ENCODE peak calls at places on chromosomes 3 and 15, in six cellular contexts. One of them, this sample, is unnamed.

GRCh38 chr3:160401301-160402095 is 2.0 kb downstream of the SMC4 start:
- DNase-seq in ovary: no peak
- DNase-seq in A549: no peak
- DNase-seq in tibial nerve: no peak
- DNase-seq in stomach: peak
- DNase-seq in IMR-90: peak
- DNase-seq in this sample: no peak

GRCh38 chr3:129619726-129620162 is 13.3 kb upstream of the PLXND1 start:
- DNase-seq in ovary: no peak
- DNase-seq in A549: no peak
- DNase-seq in tibial nerve: no peak
- DNase-seq in stomach: no peak
- DNase-seq in IMR-90: no peak
- DNase-seq in this sample: no peak

GRCh38 chr3:45496550-45496949 is 98.0 kb upstream of the LIMD1 start:
- DNase-seq in ovary: no peak
- DNase-seq in A549: no peak
- DNase-seq in tibial nerve: no peak
- DNase-seq in stomach: no peak
- DNase-seq in IMR-90: no peak
- DNase-seq in this sample: no peak

GRCh38 chr3:148332509-148332908 is 365.2 kb upstream of the AGTR1 start:
- DNase-seq in ovary: no peak
- DNase-seq in A549: no peak
- DNase-seq in tibial nerve: no peak
- DNase-seq in stomach: no peak
- DNase-seq in IMR-90: no peak
- DNase-seq in this sample: no peak

GRCh38 chr3:126422121-126422520 is 27.4 kb downstream of the CFAP100 start:
- DNase-seq in ovary: no peak
- DNase-seq in A549: no peak
- DNase-seq in tibial nerve: no peak
- DNase-seq in stomach: peak
- DNase-seq in IMR-90: no peak
- DNase-seq in this sample: no peak

GRCh38 chr3:28212681-28213080 is 28.7 kb upstream of the CMC1 start:
- DNase-seq in ovary: no peak
- DNase-seq in A549: no peak
- DNase-seq in tibial nerve: no peak
- DNase-seq in stomach: no peak
- DNase-seq in IMR-90: no peak
- DNase-seq in this sample: no peak

GRCh38 chr3:181253796-181254195 is 264.3 kb upstream of the DNAJC19 start:
- DNase-seq in ovary: no peak
- DNase-seq in A549: no peak
- DNase-seq in tibial nerve: no peak
- DNase-seq in stomach: no peak
- DNase-seq in IMR-90: no peak
- DNase-seq in this sample: no peak

GRCh38 chr3:158167737-158168469 is 58.0 kb downstream of the RSRC1 start:
- DNase-seq in ovary: no peak
- DNase-seq in A549: peak
- DNase-seq in tibial nerve: no peak
- DNase-seq in stomach: no peak
- DNase-seq in IMR-90: peak
- DNase-seq in this sample: no peak

GRCh38 chr3:112149136-112149535 is 16.1 kb upstream of the GCSAM start:
- DNase-seq in ovary: no peak
- DNase-seq in A549: no peak
- DNase-seq in tibial nerve: no peak
- DNase-seq in stomach: no peak
- DNase-seq in IMR-90: no peak
- DNase-seq in this sample: no peak

GRCh38 chr3:25952133-25952532 is 162.2 kb downstream of the OXSM start:
- DNase-seq in ovary: no peak
- DNase-seq in A549: no peak
- DNase-seq in tibial nerve: no peak
- DNase-seq in stomach: no peak
- DNase-seq in IMR-90: no peak
- DNase-seq in this sample: no peak

GRCh38 chr3:46924921-46925584 is 47.5 kb downstream of the PTH1R start:
- DNase-seq in ovary: no peak
- DNase-seq in A549: no peak
- DNase-seq in tibial nerve: no peak
- DNase-seq in stomach: no peak
- DNase-seq in IMR-90: no peak
- DNase-seq in this sample: no peak

GRCh38 chr15:75843618-75844610 is 667 bp downstream of the UBE2Q2 start:
- DNase-seq in ovary: peak
- DNase-seq in A549: peak
- DNase-seq in tibial nerve: peak
- DNase-seq in stomach: peak
- DNase-seq in IMR-90: peak
- DNase-seq in this sample: no peak

GRCh38 chr15:90839187-90840071 is 29.0 kb upstream of the FURIN start:
- DNase-seq in ovary: no peak
- DNase-seq in A549: no peak
- DNase-seq in tibial nerve: no peak
- DNase-seq in stomach: peak
- DNase-seq in IMR-90: peak
- DNase-seq in this sample: no peak

GRCh38 chr3:184683900-184684560 is 27.8 kb downstream of the MAGEF1 start:
- DNase-seq in ovary: no peak
- DNase-seq in A549: no peak
- DNase-seq in tibial nerve: no peak
- DNase-seq in stomach: no peak
- DNase-seq in IMR-90: no peak
- DNase-seq in this sample: no peak

GRCh38 chr3:194256040-194256945 is 94.8 kb downstream of the CPN2 start:
- DNase-seq in ovary: no peak
- DNase-seq in A549: no peak
- DNase-seq in tibial nerve: no peak
- DNase-seq in stomach: peak
- DNase-seq in IMR-90: no peak
- DNase-seq in this sample: no peak

GRCh38 chr15:60916032-60916673 is 312.9 kb downstream of the RORA start:
- DNase-seq in ovary: no peak
- DNase-seq in A549: no peak
- DNase-seq in tibial nerve: no peak
- DNase-seq in stomach: no peak
- DNase-seq in IMR-90: no peak
- DNase-seq in this sample: no peak

GRCh38 chr15:73849641-73850040 is 23.7 kb upstream of the TBC1D21 start:
- DNase-seq in ovary: no peak
- DNase-seq in A549: no peak
- DNase-seq in tibial nerve: no peak
- DNase-seq in stomach: no peak
- DNase-seq in IMR-90: no peak
- DNase-seq in this sample: no peak

GRCh38 chr3:34229871-34230270 is 431.4 kb downstream of the PDCD6IP start:
- DNase-seq in ovary: no peak
- DNase-seq in A549: no peak
- DNase-seq in tibial nerve: no peak
- DNase-seq in stomach: no peak
- DNase-seq in IMR-90: no peak
- DNase-seq in this sample: no peak

GRCh38 chr3:13012228-13012691 is 61.0 kb downstream of the IQSEC1 start:
- DNase-seq in ovary: peak
- DNase-seq in A549: no peak
- DNase-seq in tibial nerve: peak
- DNase-seq in stomach: peak
- DNase-seq in IMR-90: peak
- DNase-seq in this sample: no peak

GRCh38 chr15:60843482-60843881 is 364.5 kb upstream of the ICE2 start:
- DNase-seq in ovary: no peak
- DNase-seq in A549: no peak
- DNase-seq in tibial nerve: no peak
- DNase-seq in stomach: no peak
- DNase-seq in IMR-90: no peak
- DNase-seq in this sample: no peak

GRCh38 chr3:138092023-138092422 is 23.4 kb downstream of the DZIP1L start:
- DNase-seq in ovary: no peak
- DNase-seq in A549: no peak
- DNase-seq in tibial nerve: no peak
- DNase-seq in stomach: no peak
- DNase-seq in IMR-90: peak
- DNase-seq in this sample: no peak

GRCh38 chr15:81280086-81280485 is 43.9 kb downstream of the STARD5 start:
- DNase-seq in ovary: no peak
- DNase-seq in A549: no peak
- DNase-seq in tibial nerve: no peak
- DNase-seq in stomach: no peak
- DNase-seq in IMR-90: no peak
- DNase-seq in this sample: no peak

GRCh38 chr15:52261498-52262242 is 33.9 kb downstream of the MYO5C start:
- DNase-seq in ovary: peak
- DNase-seq in A549: peak
- DNase-seq in tibial nerve: peak
- DNase-seq in stomach: peak
- DNase-seq in IMR-90: peak
- DNase-seq in this sample: no peak

GRCh38 chr15:33154366-33155166 is 39.9 kb downstream of the FMN1 start:
- DNase-seq in ovary: no peak
- DNase-seq in A549: no peak
- DNase-seq in tibial nerve: peak
- DNase-seq in stomach: no peak
- DNase-seq in IMR-90: peak
- DNase-seq in this sample: no peak

DNA sequence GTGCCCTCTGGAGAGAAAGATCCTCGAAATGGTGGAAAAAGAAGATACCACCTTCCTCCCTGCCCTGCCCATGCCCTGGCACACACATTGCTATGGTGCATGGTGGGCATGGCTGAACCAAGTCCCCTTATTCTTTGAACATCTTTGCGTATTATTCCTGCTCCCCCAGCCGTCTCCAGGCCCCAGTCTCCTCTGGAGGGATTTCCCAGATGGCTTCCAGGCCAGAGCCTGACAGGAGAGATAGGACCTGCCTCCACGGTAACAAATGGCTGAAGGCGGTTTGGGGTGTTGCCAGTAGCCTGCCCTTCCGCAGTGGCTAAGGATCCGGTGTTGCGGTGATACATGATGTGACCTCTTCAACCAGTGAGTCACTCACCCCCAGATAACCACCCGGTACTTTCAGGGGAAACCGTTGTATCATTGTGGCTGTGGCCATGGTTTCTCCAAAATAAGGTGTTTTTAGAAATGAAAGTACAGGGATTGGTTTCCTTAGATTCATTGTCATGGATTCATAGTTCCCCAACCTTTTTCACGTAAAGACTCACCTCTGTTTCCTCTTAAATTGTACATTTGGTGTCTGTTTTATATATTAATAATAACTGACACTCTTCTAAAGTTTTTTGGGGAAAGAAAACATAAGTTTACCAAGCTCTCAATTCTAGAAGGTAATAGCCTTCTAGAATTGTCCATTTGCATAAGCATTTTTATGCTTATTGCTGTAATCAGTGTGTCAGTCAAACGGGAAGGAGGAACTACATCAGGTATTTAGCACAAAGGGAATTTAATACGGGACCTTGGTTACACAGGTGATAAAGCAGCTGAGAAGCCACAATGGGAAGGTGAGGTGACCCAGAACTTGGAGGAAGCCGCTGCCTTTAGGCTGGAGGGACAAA is 25.9 kb downstream of the SMAD3 start:
- DNase-seq in ovary: peak
- DNase-seq in A549: peak
- DNase-seq in tibial nerve: no peak
- DNase-seq in stomach: peak
- DNase-seq in IMR-90: peak
- DNase-seq in this sample: no peak
- TF ChIP-seq POLR2A in ovary: no peak
- TF ChIP-seq POLR2A in A549: no peak
- TF ChIP-seq POLR2A in tibial nerve: no peak
- TF ChIP-seq POLR2A in stomach: no peak
- TF ChIP-seq POLR2A in IMR-90: peak
- TF ChIP-seq POLR2A in this sample: no peak

DNA sequence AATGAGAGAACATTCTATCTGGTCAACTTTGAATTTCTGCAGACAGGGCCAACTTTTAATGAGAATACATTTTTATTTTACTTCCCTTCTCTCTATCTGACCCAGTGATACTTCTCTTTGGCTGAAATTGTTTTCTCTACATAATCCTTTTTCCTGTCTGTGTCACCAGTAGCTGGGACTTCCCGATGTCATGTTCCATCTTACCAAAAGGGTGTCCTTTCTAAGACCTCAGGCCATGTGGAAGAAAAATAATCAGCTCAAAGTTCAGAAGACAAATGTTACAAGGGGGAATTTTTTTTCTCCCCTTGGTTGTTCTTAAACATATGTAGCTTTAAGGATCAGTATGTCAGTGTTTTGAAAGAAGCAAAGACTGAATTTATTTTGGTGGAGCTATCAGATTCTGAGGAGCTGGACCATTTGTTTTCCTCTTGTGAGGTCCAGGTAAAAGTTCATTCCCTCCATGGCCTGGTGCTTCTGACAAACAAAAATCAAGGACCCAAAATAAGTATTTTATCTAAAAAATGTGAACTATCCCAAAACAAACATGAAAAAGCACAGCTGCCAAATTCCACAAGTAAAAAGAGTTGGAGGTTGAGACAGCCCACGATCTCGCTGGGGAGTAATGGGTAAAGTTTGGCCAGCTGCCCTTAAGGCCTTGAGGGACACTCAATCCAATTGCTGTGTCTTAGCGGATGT is 859.4 kb upstream of the NR2F2 start:
- DNase-seq in ovary: no peak
- DNase-seq in A549: no peak
- DNase-seq in tibial nerve: no peak
- DNase-seq in stomach: no peak
- DNase-seq in IMR-90: peak
- DNase-seq in this sample: no peak
- TF ChIP-seq CTCF in ovary: no peak
- TF ChIP-seq CTCF in A549: no peak
- TF ChIP-seq CTCF in tibial nerve: no peak
- TF ChIP-seq CTCF in stomach: no peak
- TF ChIP-seq CTCF in IMR-90: no peak
- TF ChIP-seq CTCF in this sample: no peak

GRCh38 chr3:153160451-153161137 is 1.4 kb upstream of the RAP2B start:
- DNase-seq in ovary: peak
- DNase-seq in A549: peak
- DNase-seq in tibial nerve: peak
- DNase-seq in stomach: peak
- DNase-seq in IMR-90: peak
- DNase-seq in this sample: peak
- TF ChIP-seq POLR2A in ovary: peak
- TF ChIP-seq POLR2A in A549: peak
- TF ChIP-seq POLR2A in tibial nerve: no peak
- TF ChIP-seq POLR2A in stomach: no peak
- TF ChIP-seq POLR2A in IMR-90: peak
- TF ChIP-seq POLR2A in this sample: peak

GRCh38 chr15:49215768-49216739 is 46.0 kb downstream of the GALK2 start:
- DNase-seq in ovary: no peak
- DNase-seq in A549: no peak
- DNase-seq in tibial nerve: no peak
- DNase-seq in stomach: peak
- DNase-seq in IMR-90: no peak
- DNase-seq in this sample: no peak
- TF ChIP-seq CTCF in ovary: no peak
- TF ChIP-seq CTCF in A549: no peak
- TF ChIP-seq CTCF in tibial nerve: no peak
- TF ChIP-seq CTCF in stomach: peak
- TF ChIP-seq CTCF in IMR-90: no peak
- TF ChIP-seq CTCF in this sample: peak

GRCh38 chr3:54393150-54393549 is 270.8 kb downstream of the CACNA2D3 start:
- DNase-seq in ovary: no peak
- DNase-seq in A549: no peak
- DNase-seq in tibial nerve: no peak
- DNase-seq in stomach: no peak
- DNase-seq in IMR-90: no peak
- DNase-seq in this sample: no peak
- TF ChIP-seq POLR2A in ovary: no peak
- TF ChIP-seq POLR2A in A549: no peak
- TF ChIP-seq POLR2A in tibial nerve: no peak
- TF ChIP-seq POLR2A in stomach: no peak
- TF ChIP-seq POLR2A in IMR-90: no peak
- TF ChIP-seq POLR2A in this sample: no peak

This sample was measured in esophagus squamous epithelium.